ENCODE peak calls at places on chromosomes 5 and 9, in five cellular contexts. X, Q, K, V and H are unnamed samples.

GRCh38 chr9:16899611-16900010 is 29.1 kb upstream of the BNC2 start:
- DNase-seq in X (no peak), Q (no peak), K (no peak), V (no peak), H (no peak)

GRCh38 chr5:29230526-29231050 is 1962.9 kb upstream of the CDH6 start:
- DNase-seq in X (no peak), Q (no peak), K (no peak), V (no peak), H (no peak)

GRCh38 chr5:137836301-137836700 is 31.4 kb upstream of the MYOT start:
- DNase-seq in X (no peak), Q (no peak), K (no peak), V (no peak), H (no peak)

GRCh38 chr5:10635861-10636350 is 72.0 kb downstream of the ANKRD33B start:
- DNase-seq in X (no peak), Q (no peak), K (no peak), V (no peak), H (no peak)

GRCh38 chr9:125540497-125540896 is 166.5 kb downstream of the MAPKAP1 start:
- DNase-seq in X (peak), Q (no peak), K (no peak), V (no peak), H (no peak)

GRCh38 chr9:130372057-130372456 is 72.7 kb upstream of the ASS1 start:
- DNase-seq in X (peak), Q (no peak), K (no peak), V (no peak), H (no peak)

GRCh38 chr9:34366365-34366764 is 10.3 kb downstream of the MYORG start:
- DNase-seq in X (no peak), Q (no peak), K (no peak), V (no peak), H (no peak)

GRCh38 chr9:137255448-137256114 is 454 bp downstream of the NELFB start:
- DNase-seq in X (peak), Q (no peak), K (peak), V (peak), H (peak)

GRCh38 chr9:2271426-2271825 is 256.3 kb downstream of the SMARCA2 start:
- DNase-seq in X (peak), Q (peak), K (no peak), V (peak), H (peak)

GRCh38 chr9:127463891-127464290 is 12.6 kb downstream of the LRSAM1 start:
- DNase-seq in X (no peak), Q (no peak), K (no peak), V (no peak), H (peak)

GRCh38 chr5:8908055-8908683 is 637.7 kb downstream of the SEMA5A start:
- DNase-seq in X (peak), Q (no peak), K (peak), V (peak), H (peak)

GRCh38 chr5:89342106-89342876 is 459.3 kb upstream of the MEF2C start:
- DNase-seq in X (no peak), Q (no peak), K (no peak), V (no peak), H (peak)

GRCh38 chr9:116842658-116843057 is 155.6 kb downstream of the TRIM32 start:
- DNase-seq in X (peak), Q (no peak), K (no peak), V (no peak), H (no peak)

GRCh38 chr9:124721109-124721850 is 49.8 kb downstream of the NR6A1 start:
- DNase-seq in X (no peak), Q (no peak), K (no peak), V (no peak), H (peak)

GRCh38 chr5:82560546-82560945 is 282.4 kb upstream of the RPS23 start:
- DNase-seq in X (no peak), Q (no peak), K (no peak), V (no peak), H (no peak)

GRCh38 chr9:91711755-91712591 is 238.1 kb downstream of the ROR2 start:
- DNase-seq in X (no peak), Q (no peak), K (no peak), V (peak), H (no peak)

GRCh38 chr5:108788142-108788541 is 40.4 kb downstream of the FER start:
- DNase-seq in X (no peak), Q (no peak), K (no peak), V (no peak), H (no peak)

GRCh38 chr9:135295556-135296300 is 183.9 kb upstream of the PPP1R26 start:
- DNase-seq in X (no peak), Q (no peak), K (no peak), V (no peak), H (no peak)

GRCh38 chr5:87400305-87400899 is 12.3 kb downstream of the CCNH start:
- DNase-seq in X (peak), Q (no peak), K (no peak), V (peak), H (peak)

GRCh38 chr5:181133610-181134231 is 2.8 kb upstream of the OR2V1 start:
- DNase-seq in X (peak), Q (no peak), K (peak), V (no peak), H (peak)

GRCh38 chr5:138352722-138353549 is 451 bp downstream of the KDM3B start:
- DNase-seq in X (peak), Q (peak), K (peak), V (peak), H (peak)

GRCh38 chr9:126719677-126720435 is 85.0 kb upstream of the ZBTB43 start:
- DNase-seq in X (peak), Q (peak), K (peak), V (peak), H (peak)

GRCh38 chr5:126683912-126684311 is 83.2 kb downstream of the PHAX start:
- DNase-seq in X (no peak), Q (no peak), K (no peak), V (no peak), H (no peak)

GRCh38 chr9:120886490-120886967 is 9.5 kb upstream of the PHF19 start:
- DNase-seq in X (peak), Q (no peak), K (no peak), V (peak), H (peak)
- TF ChIP-seq CTCF in X (no peak), Q (no peak), K (no peak), V (no peak), H (no peak)

GRCh38 chr5:158174918-158175663 is 316.1 kb upstream of the CLINT1 start:
- DNase-seq in X (peak), Q (peak), K (peak), V (peak), H (peak)

GRCh38 chr5:158180407-158180806 is 321.5 kb upstream of the CLINT1 start:
- DNase-seq in X (no peak), Q (no peak), K (no peak), V (no peak), H (no peak)

GRCh38 chr5:158175664-158176507 is 316.9 kb upstream of the CLINT1 start:
- DNase-seq in X (peak), Q (no peak), K (peak), V (no peak), H (no peak)

GRCh38 chr5:158178535-158178934 is 319.6 kb upstream of the CLINT1 start:
- DNase-seq in X (no peak), Q (no peak), K (no peak), V (no peak), H (no peak)
- TF ChIP-seq CTCF in X (no peak), Q (no peak), K (no peak), V (no peak), H (no peak)

DNA sequence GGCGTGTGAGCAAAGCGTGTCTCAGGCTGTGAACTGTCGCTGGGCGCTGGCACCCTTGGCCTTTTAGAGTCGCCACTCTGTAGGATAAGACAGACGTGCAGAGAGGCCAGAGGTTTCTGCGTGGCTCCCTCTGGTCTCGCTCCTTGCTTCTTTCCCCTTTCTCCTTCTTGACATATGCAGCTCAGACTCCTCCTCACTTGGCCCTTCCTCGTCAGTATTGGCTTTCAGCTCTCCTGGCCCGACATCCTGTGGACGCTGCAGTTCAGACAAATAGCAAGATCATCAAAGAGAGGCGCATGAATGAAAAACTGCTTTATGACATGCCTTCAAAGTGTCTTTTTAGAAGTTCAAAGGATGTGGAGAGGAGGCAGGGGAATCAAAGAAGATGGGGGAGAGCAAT is 116.8 kb upstream of the SPRY4 start:
- DNase-seq in X (no peak), Q (no peak), K (no peak), V (no peak), H (peak)
- TF ChIP-seq CTCF in X (no peak), Q (no peak), K (no peak), V (no peak), H (no peak)

DNA sequence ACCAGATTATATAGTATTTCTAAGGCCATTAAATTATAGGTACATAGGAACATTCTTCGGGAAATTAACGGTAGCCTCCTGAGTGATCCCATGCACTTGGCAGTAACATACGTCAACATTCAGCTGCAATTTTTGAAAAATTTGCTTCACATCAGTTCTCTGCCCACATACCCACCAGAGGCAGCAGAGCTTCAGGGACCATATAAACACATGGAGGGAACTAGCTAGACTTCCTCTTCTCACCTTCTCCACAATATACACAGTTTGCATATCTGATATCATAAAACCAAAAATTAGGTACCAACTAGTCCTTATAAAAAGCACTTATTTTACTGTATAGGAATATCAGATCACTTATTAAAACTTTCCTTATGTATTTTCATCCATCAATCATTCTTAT is 4.8 kb downstream of the PSIP1 start:
- DNase-seq in X (no peak), Q (no peak), K (no peak), V (peak), H (no peak)
- TF ChIP-seq CTCF in X (no peak), Q (no peak), K (no peak), V (peak), H (no peak)

DNA sequence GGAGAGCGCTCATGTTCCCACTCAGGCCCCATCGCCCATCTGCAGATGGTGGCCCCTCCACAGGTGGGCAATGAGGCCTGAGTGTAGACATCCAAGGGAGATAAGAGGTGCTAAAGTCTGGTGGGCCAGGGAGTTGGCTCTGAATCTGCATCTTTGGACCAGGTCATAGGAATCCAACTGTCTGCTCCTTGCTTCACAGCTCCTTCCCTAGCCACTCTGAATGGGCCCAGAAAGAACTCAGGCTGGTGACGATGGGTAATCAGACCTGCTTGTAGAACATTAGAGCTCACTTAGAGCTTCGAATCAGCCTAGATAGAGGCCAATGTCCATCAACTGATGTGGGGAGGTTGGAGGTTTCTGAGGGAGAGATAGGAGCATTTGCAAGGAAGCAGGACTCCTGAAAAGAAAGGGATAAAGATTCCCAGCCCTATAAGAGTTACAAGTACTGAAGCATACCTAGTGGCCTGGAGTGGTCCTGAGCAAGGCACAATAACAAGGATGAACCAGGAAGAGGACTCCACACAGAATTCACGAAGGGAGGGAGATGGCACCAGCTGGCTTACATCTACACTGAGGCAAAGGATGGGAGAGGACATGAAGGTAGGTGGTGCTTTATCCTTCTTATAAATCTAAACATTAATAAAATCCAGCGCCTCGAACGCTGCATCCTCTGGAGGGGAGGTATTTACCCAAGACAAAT is 132.8 kb upstream of the ALDH1B1 start:
- DNase-seq in X (no peak), Q (no peak), K (no peak), V (no peak), H (no peak)
- TF ChIP-seq CTCF in X (no peak), Q (no peak), K (no peak), V (no peak), H (no peak)

GRCh38 chr9:21316860-21317259 is 11.7 kb upstream of the IFNA5 start:
- DNase-seq in X (no peak), Q (no peak), K (no peak), V (peak), H (peak)

GRCh38 chr9:21314152-21314551 is 9.0 kb upstream of the IFNA5 start:
- DNase-seq in X (no peak), Q (no peak), K (no peak), V (no peak), H (no peak)

GRCh38 chr9:21323091-21323490 is 12.1 kb downstream of the KLHL9 start:
- DNase-seq in X (no peak), Q (no peak), K (no peak), V (peak), H (no peak)

GRCh38 chr9:21316032-21316842 is 11.1 kb upstream of the IFNA5 start:
- DNase-seq in X (no peak), Q (no peak), K (no peak), V (no peak), H (no peak)

DNA sequence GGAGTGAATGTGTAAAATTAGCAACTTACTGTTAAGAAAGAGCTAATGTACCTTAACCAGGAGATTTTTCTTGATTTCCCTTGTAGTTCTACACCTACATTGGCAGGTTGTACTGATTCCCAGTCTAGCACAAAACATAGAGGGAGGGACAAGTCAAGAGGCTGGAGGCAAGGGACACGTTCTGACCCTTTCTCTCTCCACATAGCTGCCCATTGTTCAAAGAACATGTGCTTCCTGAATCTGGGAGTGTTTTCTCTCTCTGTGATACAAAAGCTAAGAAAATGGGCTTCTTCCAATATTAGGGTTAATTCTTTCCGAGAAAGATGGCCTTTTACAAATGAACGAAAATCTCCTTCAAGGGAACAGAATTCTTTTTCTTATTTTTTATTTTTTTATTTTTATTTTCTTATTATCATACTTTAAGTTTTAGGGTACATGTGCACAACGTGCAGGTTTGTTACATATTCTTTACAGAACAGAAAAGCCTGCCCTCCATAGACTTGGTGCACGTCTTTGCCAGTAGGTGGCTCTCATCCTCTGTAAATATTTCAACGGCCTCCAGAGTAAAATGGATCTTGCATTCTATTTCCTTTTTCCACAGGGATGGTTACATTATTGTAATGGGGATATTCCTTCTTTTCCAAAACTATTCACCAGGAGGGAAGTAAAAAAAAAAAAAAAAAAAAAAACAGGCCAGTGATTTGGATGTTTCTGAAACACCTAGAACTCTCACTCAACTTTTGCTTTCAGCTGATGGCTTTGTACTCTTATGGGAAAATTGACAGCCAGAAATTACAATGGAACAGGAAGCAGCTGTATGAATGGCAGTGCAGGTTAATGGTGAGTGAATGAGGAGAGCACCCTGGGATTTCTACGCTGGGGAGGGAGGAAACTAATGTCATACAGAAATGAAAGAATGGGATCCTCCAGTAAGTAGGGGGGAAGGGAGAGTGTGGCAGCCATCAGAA is 13.1 kb upstream of the IFNA5 start:
- DNase-seq in X (peak), Q (no peak), K (peak), V (peak), H (peak)
- TF ChIP-seq CTCF in X (peak), Q (peak), K (peak), V (peak), H (peak)

GRCh38 chr9:108467653-108468324 is 388.0 kb downstream of the ACTL7B start:
- DNase-seq in X (no peak), Q (no peak), K (peak), V (no peak), H (peak)
- TF ChIP-seq CTCF in X (no peak), Q (no peak), K (no peak), V (no peak), H (no peak)

GRCh38 chr5:168020522-168021294 is 270.7 kb upstream of the WWC1 start:
- DNase-seq in X (peak), Q (no peak), K (no peak), V (no peak), H (peak)
- TF ChIP-seq CTCF in X (peak), Q (no peak), K (no peak), V (no peak), H (peak)

GRCh38 chr5:169226904-169227303 is 74.0 kb downstream of the SLIT3 start:
- DNase-seq in X (no peak), Q (no peak), K (no peak), V (no peak), H (no peak)
- TF ChIP-seq CTCF in X (no peak), Q (no peak), K (no peak), V (no peak), H (no peak)

DNA sequence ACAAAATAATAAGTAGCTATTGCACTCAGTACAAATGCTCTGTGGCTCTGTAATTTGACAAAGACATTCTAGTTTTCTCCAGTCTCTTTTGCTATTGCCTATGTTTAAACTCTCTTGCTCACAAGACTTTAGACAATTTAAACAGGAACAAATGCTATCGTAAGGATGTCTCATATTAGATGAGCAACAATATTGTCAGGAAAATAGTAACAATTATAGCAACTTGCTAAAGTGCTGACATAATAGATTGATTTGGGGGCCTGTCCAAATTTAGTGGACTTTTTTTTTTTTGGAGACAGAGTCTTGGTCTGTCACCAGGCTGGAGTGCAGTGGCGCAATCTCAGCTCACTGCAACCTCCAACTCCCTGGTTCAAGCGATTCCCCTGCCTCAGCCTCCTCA is 11.8 kb downstream of the KIF2A start:
- DNase-seq in X (no peak), Q (no peak), K (no peak), V (no peak), H (no peak)
- TF ChIP-seq CTCF in X (no peak), Q (no peak), K (no peak), V (no peak), H (no peak)